ENCODE peak calls at places on chromosomes 7 and 10, in five cellular contexts. E is hepatocyte, K is PC-3, N is GM23338, I is MM.1S. Z is an unnamed sample.

GRCh38 chr10:32332299-32332750 is 14.6 kb downstream of the EPC1 start:
- DNase-seq in E (peak), K (peak), N (no peak), I (no peak), Z (peak)

GRCh38 chr10:34506773-34507172 is 308.3 kb downstream of the PARD3 start:
- DNase-seq in E (no peak), K (no peak), N (no peak), I (no peak), Z (no peak)

GRCh38 chr7:149147730-149148653 is 739 bp downstream of the ZNF398 start:
- DNase-seq in E (peak), K (peak), N (peak), I (peak), Z (peak)

GRCh38 chr10:44325157-44325556 is 59.7 kb downstream of the CXCL12 start:
- DNase-seq in E (peak), K (peak), N (no peak), I (no peak), Z (no peak)

GRCh38 chr10:96415896-96416554 is 57.2 kb upstream of the OPALIN start:
- DNase-seq in E (no peak), K (no peak), N (no peak), I (no peak), Z (no peak)

GRCh38 chr10:118272090-118272775 is 69.9 kb downstream of the FAM204A start:
- DNase-seq in E (peak), K (no peak), N (peak), I (no peak), Z (no peak)

GRCh38 chr7:65731562-65732035 is 141.3 kb upstream of the VKORC1L1 start:
- DNase-seq in E (peak), K (no peak), N (peak), I (no peak), Z (no peak)

GRCh38 chr7:74002474-74003017 is 25.4 kb upstream of the ELN start:
- DNase-seq in E (no peak), K (peak), N (no peak), I (peak), Z (no peak)

GRCh38 chr7:2520131-2520807 is 695 bp downstream of the LFNG start:
- DNase-seq in E (no peak), K (peak), N (peak), I (no peak), Z (no peak)

GRCh38 chr7:128381161-128381821 is 19.8 kb upstream of the PRRT4 start:
- DNase-seq in E (no peak), K (peak), N (peak), I (peak), Z (peak)

GRCh38 chr10:132657127-132657706 is 119.6 kb downstream of the INPP5A start:
- DNase-seq in E (no peak), K (no peak), N (no peak), I (no peak), Z (no peak)

GRCh38 chr7:131388126-131388525 is 60.5 kb downstream of the MKLN1 start:
- DNase-seq in E (no peak), K (no peak), N (no peak), I (no peak), Z (no peak)

GRCh38 chr7:131385039-131385605 is 57.4 kb downstream of the MKLN1 start:
- DNase-seq in E (no peak), K (peak), N (no peak), I (no peak), Z (no peak)

GRCh38 chr7:131381069-131381838 is 53.6 kb downstream of the MKLN1 start:
- DNase-seq in E (no peak), K (no peak), N (no peak), I (no peak), Z (no peak)

GRCh38 chr7:131383937-131384635 is 56.4 kb downstream of the MKLN1 start:
- DNase-seq in E (no peak), K (no peak), N (no peak), I (no peak), Z (no peak)

GRCh38 chr7:131383417-131383816 is 55.7 kb downstream of the MKLN1 start:
- DNase-seq in E (no peak), K (no peak), N (no peak), I (no peak), Z (no peak)
- TF ChIP-seq EZH2phosphoT487 in E (no peak), K (no peak), N (no peak), I (no peak), Z (no peak)

GRCh38 chr7:97116308-97116707 is 1.2 kb upstream of the SDHAF3 start:
- DNase-seq in E (peak), K (no peak), N (no peak), I (no peak), Z (peak)
- TF ChIP-seq EZH2phosphoT487 in E (no peak), K (no peak), N (no peak), I (no peak), Z (no peak)

GRCh38 chr10:5628366-5628765 is 38.0 kb downstream of the ASB13 start:
- DNase-seq in E (peak), K (no peak), N (no peak), I (no peak), Z (no peak)
- TF ChIP-seq EZH2phosphoT487 in E (no peak), K (no peak), N (no peak), I (no peak), Z (no peak)

GRCh38 chr10:93383562-93383981 is 98.6 kb downstream of the MYOF start:
- DNase-seq in E (no peak), K (peak), N (no peak), I (no peak), Z (no peak)

GRCh38 chr10:93378039-93378438 is 104.1 kb downstream of the MYOF start:
- DNase-seq in E (no peak), K (no peak), N (no peak), I (no peak), Z (no peak)

GRCh38 chr10:93380043-93380565 is 102.0 kb downstream of the MYOF start:
- DNase-seq in E (no peak), K (no peak), N (no peak), I (no peak), Z (no peak)

GRCh38 chr10:93376372-93377296 is 105.5 kb downstream of the MYOF start:
- DNase-seq in E (peak), K (peak), N (peak), I (peak), Z (peak)

GRCh38 chr10:93379366-93380042 is 102.6 kb downstream of the MYOF start:
- DNase-seq in E (no peak), K (peak), N (no peak), I (no peak), Z (no peak)
- TF ChIP-seq EZH2phosphoT487 in E (no peak), K (no peak), N (no peak), I (no peak), Z (no peak)

GRCh38 chr10:114019226-114019625 is 24.4 kb upstream of the ADRB1 start:
- DNase-seq in E (no peak), K (no peak), N (no peak), I (no peak), Z (no peak)
- TF ChIP-seq EZH2phosphoT487 in E (no peak), K (no peak), N (no peak), I (no peak), Z (no peak)

Z was measured in OCI-LY7.